ENCODE peak calls at places on chromosome 9, in nine cellular contexts. Z is stimulated activated CD8-positive, alpha-beta memory T cell treated with anti-CD3 and anti-CD28 coated beads, Interleukin-4, amount 100 ng/mL, for 4 hours; H is NCI-H774; T is PC-9; A is NCI-H2171 treated with DMSO at 0.1 percent for 48 hours; E is HFF-Myc; F is MCF 10A; B is Kasumi-1; V is HT1080. K is an unnamed sample.

GRCh38 chr9:69054989-69055388 is 19.4 kb downstream of the FXN start:
- DNase-seq in Z (no peak), H (no peak), T (no peak), A (no peak), E (no peak), F (no peak), B (no peak), V (no peak), K (no peak)

GRCh38 chr9:124695280-124695890 is 75.7 kb downstream of the NR6A1 start:
- DNase-seq in Z (no peak), H (no peak), T (peak), A (no peak), E (no peak), F (no peak), B (no peak), V (peak), K (no peak)

GRCh38 chr9:15240927-15241326 is 66.1 kb downstream of the TTC39B start:
- DNase-seq in Z (no peak), H (peak), T (no peak), A (no peak), E (no peak), F (no peak), B (no peak), V (no peak), K (no peak)

GRCh38 chr9:95508242-95508967 is 8.4 kb downstream of the PTCH1 start:
- DNase-seq in Z (no peak), H (no peak), T (no peak), A (no peak), E (no peak), F (no peak), B (no peak), V (no peak), K (peak)

GRCh38 chr9:137286980-137287383 is 9.5 kb downstream of the TOR4A start:
- DNase-seq in Z (no peak), H (peak), T (peak), A (peak), E (no peak), F (peak), B (peak), V (peak), K (peak)

GRCh38 chr9:134337469-134337868 is 11.2 kb downstream of the RXRA start:
- DNase-seq in Z (no peak), H (no peak), T (no peak), A (no peak), E (no peak), F (no peak), B (no peak), V (no peak), K (no peak)

GRCh38 chr9:90433398-90433890 is 209.2 kb downstream of the DIRAS2 start:
- DNase-seq in Z (no peak), H (no peak), T (peak), A (no peak), E (no peak), F (peak), B (no peak), V (peak), K (peak)

GRCh38 chr9:38141751-38142150 is 72.7 kb upstream of the SHB start:
- DNase-seq in Z (no peak), H (no peak), T (no peak), A (no peak), E (peak), F (peak), B (no peak), V (peak), K (no peak)

GRCh38 chr9:11190719-11191118 is 577.9 kb upstream of the PTPRD start:
- DNase-seq in Z (no peak), H (no peak), T (no peak), A (no peak), E (no peak), F (no peak), B (no peak), V (no peak), K (no peak)

GRCh38 chr9:22160235-22160634 is 151.1 kb upstream of the CDKN2B start:
- DNase-seq in Z (no peak), H (no peak), T (no peak), A (no peak), E (no peak), F (no peak), B (no peak), V (no peak), K (no peak)

GRCh38 chr9:93022066-93022465 is 36.4 kb upstream of the SUSD3 start:
- DNase-seq in Z (no peak), H (no peak), T (no peak), A (no peak), E (no peak), F (no peak), B (no peak), V (no peak), K (no peak)

GRCh38 chr9:99999797-100000196 is 93.3 kb downstream of the STX17 start:
- DNase-seq in Z (no peak), H (no peak), T (no peak), A (no peak), E (no peak), F (no peak), B (no peak), V (no peak), K (no peak)

GRCh38 chr9:124040935-124041816 is 29.6 kb downstream of the LHX2 start:
- DNase-seq in Z (no peak), H (peak), T (peak), A (peak), E (no peak), F (peak), B (no peak), V (no peak), K (no peak)

GRCh38 chr9:128633057-128633456 is 23.6 kb downstream of the DYNC2I2 start:
- DNase-seq in Z (no peak), H (no peak), T (no peak), A (no peak), E (no peak), F (no peak), B (no peak), V (no peak), K (no peak)